ENCODE peak calls at places on chromosome 4, in nine cellular contexts. L, W, F, S, Z, Q, P, O and B are unnamed samples.

GRCh38 chr4:59920414-59920813 is 1279.7 kb upstream of the ADGRL3 start:
- ATAC-seq in S (no peak), W (no peak), Q (no peak), O (no peak), L (no peak), P (no peak), Z (no peak), F (no peak), B (no peak)

GRCh38 chr4:184860018-184860530 is 34.3 kb upstream of the ACSL1 start:
- ATAC-seq in O (no peak), P (no peak), L (no peak), Z (no peak), Q (no peak), F (no peak), S (no peak), W (no peak), B (no peak)

GRCh38 chr4:37767546-37767945 is 58.9 kb upstream of the PGM2 start:
- ATAC-seq in F (no peak), P (no peak), W (no peak), S (no peak), Q (peak; percentile 63), L (no peak), O (no peak), Z (peak; percentile 83), B (no peak)

GRCh38 chr4:7735961-7736360 is 203.7 kb downstream of the AFAP1 start:
- ATAC-seq in S (no peak), O (no peak), Z (no peak), W (no peak), L (no peak), Q (no peak), P (no peak), F (no peak), B (no peak)

GRCh38 chr4:4860803-4861591 is 1.5 kb downstream of the MSX1 start:
- ATAC-seq in O (no peak), Q (no peak), W (no peak), F (no peak), Z (no peak), P (peak; percentile 1), L (peak; percentile 1), S (no peak), B (no peak)

GRCh38 chr4:156523991-156524390 is 447.6 kb downstream of the PDGFC start:
- ATAC-seq in S (no peak), W (no peak), F (no peak), Z (no peak), P (no peak), Q (no peak), L (no peak), O (no peak), B (no peak)

GRCh38 chr4:56511098-56511497 is 5.5 kb downstream of the ARL9 start:
- ATAC-seq in Q (no peak), P (no peak), O (no peak), F (no peak), W (no peak), Z (no peak), S (no peak), L (no peak), B (peak; percentile 34)

GRCh38 chr4:53490965-53491622 is 100.2 kb downstream of the LNX1 start:
- ATAC-seq in P (peak; percentile 87), Q (peak; percentile 86), O (no peak), W (no peak), F (no peak), Z (peak; percentile 62), L (peak; percentile 80), S (peak; percentile 93), B (peak; percentile 67)

GRCh38 chr4:100087743-100088142 is 102.5 kb downstream of the DDIT4L start:
- ATAC-seq in W (no peak), Q (peak; percentile 24), O (no peak), P (no peak), F (no peak), S (no peak), Z (no peak), L (peak; percentile 60), B (peak; percentile 66)

GRCh38 chr4:26194764-26195163 is 126.0 kb upstream of the RBPJ start:
- ATAC-seq in O (no peak), Z (no peak), W (peak; percentile 59), L (no peak), S (no peak), Q (no peak), P (no peak), F (no peak), B (no peak)

GRCh38 chr4:42237010-42237409 is 84.6 kb upstream of the BEND4 start:
- ATAC-seq in F (no peak), Z (no peak), P (no peak), O (no peak), S (no peak), Q (no peak), W (no peak), L (no peak), B (no peak)

GRCh38 chr4:99058228-99058627 is 30.4 kb downstream of the ADH5 start:
- ATAC-seq in Z (no peak), F (no peak), W (no peak), S (no peak), P (no peak), O (no peak), Q (no peak), L (no peak), B (no peak)

GRCh38 chr4:150569384-150569987 is 12.5 kb upstream of the MAB21L2 start:
- ATAC-seq in F (no peak), Q (no peak), P (peak; percentile 92), O (no peak), L (peak; percentile 60), W (no peak), Z (no peak), S (no peak), B (no peak)

GRCh38 chr4:157992038-157992706 is 180.7 kb downstream of the GASK1B start:
- ATAC-seq in P (peak; percentile 86), Q (peak; percentile 83), W (no peak), S (peak; percentile 91), Z (peak; percentile 69), L (peak; percentile 81), F (peak; percentile 57), O (no peak), B (peak; percentile 86)

GRCh38 chr4:158854236-158854635 is 85.4 kb downstream of the FNIP2 start:
- ATAC-seq in S (no peak), W (no peak), P (no peak), F (no peak), Q (no peak), L (no peak), O (no peak), Z (no peak), B (no peak)

GRCh38 chr4:7713757-7714156 is 225.9 kb downstream of the AFAP1 start:
- ATAC-seq in O (no peak), S (no peak), L (no peak), W (no peak), Z (no peak), P (no peak), F (no peak), Q (no peak), B (no peak)

GRCh38 chr4:4912155-4912554 is 52.7 kb downstream of the MSX1 start:
- ATAC-seq in P (no peak), W (no peak), S (no peak), Q (no peak), Z (no peak), O (no peak), L (no peak), F (no peak), B (no peak)

GRCh38 chr4:62053974-62054373 is 853.8 kb downstream of the ADGRL3 start:
- ATAC-seq in Z (no peak), Q (no peak), L (no peak), W (no peak), P (peak; percentile 26), F (no peak), S (no peak), O (no peak), B (no peak)

GRCh38 chr4:85570388-85570787 is 95.4 kb downstream of the ARHGAP24 start:
- ATAC-seq in W (no peak), O (no peak), Z (no peak), S (no peak), L (no peak), Q (no peak), P (no peak), F (no peak), B (no peak)

GRCh38 chr4:151408380-151408629 is 671 bp upstream of the FHIP1A start:
- ATAC-seq in W (peak; percentile 19), L (peak; percentile 9), Q (no peak), P (no peak), O (no peak), Z (no peak), S (no peak), F (no peak), B (no peak)

GRCh38 chr4:120801171-120801758 is 121.3 kb downstream of the PRDM5 start:
- ATAC-seq in W (no peak), L (peak; percentile 92), Z (no peak), F (no peak), P (peak; percentile 98), Q (no peak), S (no peak), O (no peak), B (peak; percentile 61)

GRCh38 chr4:159175989-159176375 is 73.1 kb downstream of the RAPGEF2 start:
- ATAC-seq in F (peak; percentile 6), P (peak; percentile 27), Q (no peak), S (peak; percentile 51), W (peak; percentile 12), O (no peak), L (peak; percentile 7), Z (no peak), B (no peak)

GRCh38 chr4:53914313-53915016 is 149.9 kb downstream of the CHIC2 start:
- ATAC-seq in F (peak; percentile 37), S (no peak), Z (no peak), L (peak; percentile 83), P (peak; percentile 76), O (no peak), Q (no peak), W (peak; percentile 66), B (peak; percentile 74)

GRCh38 chr4:141543176-141543575 is 93.2 kb upstream of the IL15 start:
- ATAC-seq in Z (no peak), S (no peak), W (no peak), Q (no peak), P (no peak), O (no peak), F (no peak), L (no peak), B (no peak)

GRCh38 chr4:70943115-70943514 is 40.9 kb downstream of the MOB1B start:
- ATAC-seq in Q (no peak), F (no peak), O (no peak), Z (no peak), S (no peak), L (no peak), P (no peak), W (peak; percentile 46), B (no peak)

GRCh38 chr4:138090145-138090917 is 151.8 kb downstream of the SLC7A11 start:
- ATAC-seq in P (peak; percentile 97), F (no peak), S (peak; percentile 99), O (no peak), Z (peak; percentile 71), L (peak; percentile 96), Q (peak; percentile 91), W (peak; percentile 52), B (peak; percentile 77)

GRCh38 chr4:38625508-38625907 is 38.5 kb upstream of the KLF3 start:
- ATAC-seq in Q (no peak), F (no peak), L (no peak), O (peak; percentile 79), S (no peak), W (peak; percentile 74), P (no peak), Z (no peak), B (no peak)